ENCODE peak calls at places on chromosomes 16 and 17, in eight cellular contexts. Q is GDM1; V is tibial nerve; C is Karpas-422; P is stimulated activated CD8-positive, alpha-beta memory T cell treated with anti-CD3 and anti-CD28 coated beads, Interleukin-4, amount 100 ng/mL, for 24 hours; N is non-pigmented ciliary epithelial cell; S is trophoblast cell; E is DMS79. X is an unnamed sample.

GRCh38 chr16:81752225-81752875 is 26.7 kb upstream of the PLCG2 start:
- DNase-seq in P (no peak), S (no peak), V (no peak), Q (peak), C (peak), E (no peak), N (no peak), X (no peak)

GRCh38 chr17:33647976-33648375 is 354.9 kb upstream of the ASIC2 start:
- DNase-seq in Q (no peak), V (no peak), P (no peak), N (no peak), S (peak), E (peak), C (peak), X (no peak)

GRCh38 chr17:2779545-2779944 is 16.7 kb upstream of the RAP1GAP2 start:
- DNase-seq in E (no peak), C (no peak), N (no peak), V (no peak), P (no peak), Q (no peak), S (no peak), X (no peak)

GRCh38 chr17:81831957-81832607 is 1.0 kb downstream of the MCRIP1 start:
- DNase-seq in C (peak), S (no peak), Q (no peak), N (no peak), P (peak), E (peak), V (no peak), X (peak)

GRCh38 chr16:5396880-5397279 is 299.3 kb upstream of the EEF2KMT start:
- DNase-seq in C (no peak), P (no peak), E (no peak), S (no peak), Q (no peak), V (no peak), N (no peak), X (no peak)

GRCh38 chr16:66427871-66428681 is 981 bp downstream of the BEAN1 start:
- DNase-seq in C (no peak), N (no peak), S (no peak), Q (no peak), V (no peak), P (no peak), E (no peak), X (no peak)

GRCh38 chr17:55584861-55585260 is 73.6 kb upstream of the SMIM36 start:
- DNase-seq in N (no peak), V (no peak), C (no peak), P (no peak), S (no peak), Q (no peak), E (no peak), X (no peak)

GRCh38 chr17:76368545-76368944 is 14.8 kb upstream of the PRPSAP1 start:
- DNase-seq in C (no peak), Q (no peak), E (no peak), V (no peak), P (no peak), N (no peak), S (no peak), X (no peak)

GRCh38 chr16:21524068-21524751 is 75.2 kb upstream of the METTL9 start:
- DNase-seq in C (peak), V (no peak), P (no peak), E (no peak), N (no peak), S (no peak), Q (no peak), X (no peak)

GRCh38 chr16:11670171-11671131 is 2.2 kb downstream of the SNN start:
- DNase-seq in S (no peak), V (no peak), Q (no peak), P (no peak), C (no peak), E (no peak), N (no peak), X (no peak)

X was measured in HS-5.